ENCODE peak calls at places on chromosomes 5 and 9, in six cellular contexts. M is activated CD4-positive, alpha-beta T cell treated with anti-CD3 and anti-CD28 coated beads, Interleukin-2, amount 50 U/mL, for 1 hour; R is NCI-H2029; W is NCI-H187; P is HTR-8/SVneo; C is fibroblast of lung. G is an unnamed sample.

GRCh38 chr9:111298831-111299603 is 31.0 kb downstream of the OR2K2 start:
- DNase-seq in W (no peak), M (no peak), P (peak), R (peak), C (peak), G (no peak)

GRCh38 chr9:86434039-86434726 is 80.0 kb upstream of the TUT7 start:
- DNase-seq in M (no peak), R (peak), C (peak), W (no peak), P (peak), G (no peak)

GRCh38 chr9:90801175-90801506 is 478 bp upstream of the SYK start:
- DNase-seq in W (no peak), R (no peak), C (no peak), M (no peak), P (no peak), G (no peak)

GRCh38 chr5:181259974-181260719 is 796 bp downstream of the TRIM52 start:
- DNase-seq in R (no peak), M (no peak), C (no peak), P (no peak), W (no peak), G (no peak)

GRCh38 chr9:133119461-133120342 is 1.3 kb downstream of the RALGDS start:
- DNase-seq in R (no peak), W (no peak), C (peak), P (no peak), M (no peak), G (no peak)

GRCh38 chr5:1709186-1709803 is 90.3 kb downstream of the MRPL36 start:
- DNase-seq in R (no peak), W (no peak), C (no peak), P (no peak), M (no peak), G (no peak)

GRCh38 chr9:100587375-100587774 is 9.5 kb downstream of the CAVIN4 start:
- DNase-seq in P (no peak), R (no peak), W (no peak), M (no peak), C (peak), G (no peak)

GRCh38 chr5:74919487-74919886 is 53.3 kb upstream of the FAM169A start:
- DNase-seq in C (peak), M (peak), R (peak), W (no peak), P (peak), G (no peak)

GRCh38 chr5:17248999-17249634 is 31.7 kb downstream of the BASP1 start:
- DNase-seq in R (no peak), W (no peak), C (peak), P (peak), M (no peak), G (no peak)

GRCh38 chr9:2495221-2496005 is 126.2 kb upstream of the VLDLR start:
- DNase-seq in P (no peak), R (no peak), M (no peak), C (peak), W (no peak), G (no peak)

GRCh38 chr9:16335788-16336580 is 534.5 kb downstream of the BNC2 start:
- DNase-seq in M (no peak), W (no peak), R (no peak), P (peak), C (peak), G (no peak)

GRCh38 chr9:125151730-125152129 is 8.4 kb upstream of the SCAI start:
- DNase-seq in P (no peak), R (no peak), C (no peak), M (no peak), W (no peak), G (no peak)

G was measured in activated T-cell treated with anti-CD3 and anti-CD28 coated beads, Interleukin-2, amount 50 U/mL, for 1 hour.